ENCODE peak calls at places on chromosome 2, in four cellular contexts. One of them, this sample, is unnamed.

GRCh38 chr2:157930728-157931127 is 54.6 kb upstream of the ACVR1 start:
- DNase-seq in ACHN: no peak
- DNase-seq in transverse colon: no peak
- DNase-seq in tibial artery: no peak
- DNase-seq in this sample: no peak

GRCh38 chr2:146981921-146982320 is 862.9 kb upstream of the ACVR2A start:
- DNase-seq in ACHN: no peak
- DNase-seq in tibial artery: no peak
- DNase-seq in transverse colon: no peak
- DNase-seq in this sample: no peak

GRCh38 chr2:184113691-184114403 is 484.5 kb upstream of the ZNF804A start:
- DNase-seq in ACHN: no peak
- DNase-seq in transverse colon: no peak
- DNase-seq in tibial artery: no peak
- DNase-seq in this sample: no peak

GRCh38 chr2:11495844-11496271 is 29.9 kb upstream of the E2F6 start:
- DNase-seq in transverse colon: no peak
- DNase-seq in ACHN: no peak
- DNase-seq in tibial artery: no peak
- DNase-seq in this sample: no peak

GRCh38 chr2:114009125-114009923 is 119.4 kb downstream of the ACTR3 start:
- DNase-seq in transverse colon: no peak
- DNase-seq in ACHN: no peak
- DNase-seq in tibial artery: no peak
- DNase-seq in this sample: no peak

GRCh38 chr2:45904267-45904921 is 252.9 kb downstream of the PRKCE start:
- DNase-seq in transverse colon: no peak
- DNase-seq in ACHN: no peak
- DNase-seq in tibial artery: no peak
- DNase-seq in this sample: no peak

GRCh38 chr2:112623913-112624777 is 21.6 kb upstream of the SLC20A1 start:
- DNase-seq in tibial artery: peak
- DNase-seq in transverse colon: peak
- DNase-seq in ACHN: peak
- DNase-seq in this sample: no peak

GRCh38 chr2:69754633-69755032 is 12.7 kb downstream of the ANXA4 start:
- DNase-seq in tibial artery: no peak
- DNase-seq in transverse colon: no peak
- DNase-seq in ACHN: no peak
- DNase-seq in this sample: no peak

This sample was measured in lung microvascular endothelial cell.